ENCODE peak calls at places on chromosomes 2 and 18, in four cellular contexts. W is breast epithelium, X is psoas muscle, M is HCT116. Q is an unnamed sample.

GRCh38 chr2:160583162-160583522 is 89.5 kb upstream of the RBMS1 start:
- DNase-seq in M (no peak), X (no peak), W (no peak), Q (no peak)

GRCh38 chr18:8962192-8962772 is 140.2 kb upstream of the NDUFV2 start:
- DNase-seq in W (no peak), X (no peak), M (no peak), Q (no peak)

GRCh38 chr2:120203341-120204021 is 19.7 kb downstream of the TMEM185B start:
- DNase-seq in W (no peak), X (no peak), M (no peak), Q (no peak)

GRCh38 chr2:221571108-221571390 is 1.1 kb downstream of the EPHA4 start:
- DNase-seq in M (no peak), X (peak), W (no peak), Q (peak)

GRCh38 chr2:3214827-3215404 is 162.7 kb downstream of the EIPR1 start:
- DNase-seq in W (no peak), X (no peak), M (no peak), Q (no peak)

GRCh38 chr2:13745324-13745723 is 887.2 kb upstream of the LRATD1 start:
- DNase-seq in X (no peak), M (no peak), W (no peak), Q (peak)

GRCh38 chr18:55349685-55350084 is 238.3 kb downstream of the TCF4 start:
- DNase-seq in W (no peak), X (no peak), M (no peak), Q (no peak)

GRCh38 chr2:71784734-71785549 is 331.6 kb downstream of the DYSF start:
- DNase-seq in W (peak), M (peak), X (no peak), Q (no peak)

GRCh38 chr2:42029639-42030195 is 18.1 kb upstream of the PKDCC start:
- DNase-seq in M (no peak), X (no peak), W (no peak), Q (no peak)

GRCh38 chr18:12470382-12471090 is 62.8 kb downstream of the PRELID3A start:
- DNase-seq in X (no peak), M (no peak), W (no peak), Q (no peak)

GRCh38 chr2:221426929-221427328 is 145.2 kb downstream of the EPHA4 start:
- DNase-seq in M (no peak), X (no peak), W (no peak), Q (no peak)

GRCh38 chr2:9082158-9082557 is 78.7 kb upstream of the MBOAT2 start:
- DNase-seq in W (no peak), M (no peak), X (no peak), Q (no peak)

GRCh38 chr18:8991131-8991530 is 111.4 kb upstream of the NDUFV2 start:
- DNase-seq in M (no peak), X (no peak), W (no peak), Q (no peak)

GRCh38 chr2:101718993-101719571 is 21.6 kb downstream of the MAP4K4 start:
- DNase-seq in W (no peak), M (no peak), X (no peak), Q (no peak)

GRCh38 chr2:72998234-72998651 is 73.3 kb downstream of the SFXN5 start:
- DNase-seq in M (no peak), X (no peak), W (peak), Q (no peak)

GRCh38 chr18:741931-742512 is 29.6 kb upstream of the ENOSF1 start:
- DNase-seq in X (no peak), M (peak), W (no peak), Q (no peak)

GRCh38 chr2:168210216-168210897 is 37.0 kb downstream of the STK39 start:
- DNase-seq in X (no peak), M (no peak), W (no peak), Q (no peak)

GRCh38 chr2:197242719-197243118 is 67.9 kb downstream of the ANKRD44 start:
- DNase-seq in M (no peak), X (no peak), W (no peak), Q (no peak)

GRCh38 chr2:234241656-234242445 is 191.3 kb downstream of the SPP2 start:
- DNase-seq in M (no peak), W (no peak), X (no peak), Q (peak)

GRCh38 chr2:102006886-102007278 is 15.1 kb downstream of the IL1R2 start:
- DNase-seq in X (no peak), M (no peak), W (no peak), Q (no peak)

GRCh38 chr2:112725545-112726457 is 5.0 kb downstream of the NT5DC4 start:
- DNase-seq in M (peak), X (no peak), W (no peak), Q (no peak)
- TF ChIP-seq CTCF in M (peak), X (no peak), W (no peak), Q (no peak)

GRCh38 chr2:31729442-31730092 is 148.8 kb upstream of the SRD5A2 start:
- DNase-seq in M (peak), W (no peak), X (no peak), Q (no peak)
- TF ChIP-seq CTCF in M (peak), W (no peak), X (no peak), Q (peak)

GRCh38 chr2:239093487-239093886 is 245.6 kb downstream of the TWIST2 start:
- DNase-seq in M (no peak), W (no peak), X (no peak), Q (no peak)

GRCh38 chr2:239095475-239095874 is 247.6 kb downstream of the TWIST2 start:
- DNase-seq in X (no peak), W (no peak), M (no peak), Q (no peak)

GRCh38 chr2:239096676-239097427 is 249.0 kb downstream of the TWIST2 start:
- DNase-seq in X (peak), W (no peak), M (no peak), Q (no peak)

GRCh38 chr2:239093956-239094355 is 246.1 kb downstream of the TWIST2 start:
- DNase-seq in M (no peak), W (no peak), X (no peak), Q (no peak)

GRCh38 chr2:239094727-239095266 is 246.9 kb downstream of the TWIST2 start:
- DNase-seq in M (no peak), X (no peak), W (no peak), Q (no peak)
- TF ChIP-seq CTCF in M (no peak), X (no peak), W (no peak), Q (no peak)

DNA sequence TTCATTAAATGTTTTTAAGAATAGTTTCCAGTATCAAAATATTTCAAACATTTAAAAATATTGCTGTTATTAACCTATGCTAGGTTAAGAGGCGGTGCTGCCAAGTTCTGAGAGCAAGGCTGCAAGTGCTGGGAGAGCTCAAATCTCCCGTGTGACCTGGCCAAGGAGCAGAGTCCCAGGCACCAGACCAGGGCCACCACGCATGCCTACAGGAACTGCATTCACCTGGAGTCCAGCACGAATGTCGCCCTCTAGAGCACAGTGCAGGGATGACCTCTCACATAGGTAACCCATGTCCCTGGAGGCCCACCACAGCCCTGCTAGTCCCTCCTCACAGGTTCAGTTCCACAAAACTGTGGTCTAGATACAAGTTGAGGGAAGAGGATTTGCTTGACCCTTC is 120.4 kb upstream of the POU3F3 start:
- DNase-seq in X (no peak), W (no peak), M (peak), Q (no peak)
- TF ChIP-seq CTCF in X (no peak), W (no peak), M (peak), Q (peak)

GRCh38 chr2:216603010-216603883 is 30.0 kb upstream of the IGFBP2 start:
- DNase-seq in X (no peak), W (no peak), M (no peak), Q (peak)

GRCh38 chr2:216606551-216607527 is 26.4 kb upstream of the IGFBP2 start:
- DNase-seq in X (no peak), M (no peak), W (no peak), Q (peak)

GRCh38 chr2:216603884-216604245 is 29.4 kb upstream of the IGFBP2 start:
- DNase-seq in M (no peak), X (no peak), W (no peak), Q (no peak)

GRCh38 chr2:216604458-216604857 is 28.8 kb upstream of the IGFBP2 start:
- DNase-seq in M (no peak), X (no peak), W (no peak), Q (no peak)

DNA sequence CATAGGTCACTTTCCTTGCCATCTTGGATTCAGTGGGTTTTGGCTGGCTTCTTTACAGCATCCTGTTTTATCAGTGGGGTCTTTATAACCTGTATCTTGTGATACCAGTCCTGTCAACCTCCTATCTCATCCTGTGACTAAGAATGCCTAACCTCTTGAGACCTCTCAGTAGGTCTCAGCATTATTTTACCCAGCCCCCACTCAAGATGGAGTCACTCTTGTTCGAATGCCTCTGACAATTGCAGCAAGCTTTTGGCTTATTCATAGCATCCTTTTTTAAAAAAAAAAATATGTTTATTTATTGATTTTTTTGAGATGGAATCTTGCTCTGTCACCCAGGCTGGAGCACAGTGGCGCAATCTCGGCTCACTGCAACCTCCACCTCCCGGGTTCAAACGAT is 24.7 kb upstream of the IGFBP2 start:
- DNase-seq in X (no peak), W (no peak), M (no peak), Q (no peak)
- TF ChIP-seq CTCF in X (no peak), W (no peak), M (no peak), Q (no peak)

DNA sequence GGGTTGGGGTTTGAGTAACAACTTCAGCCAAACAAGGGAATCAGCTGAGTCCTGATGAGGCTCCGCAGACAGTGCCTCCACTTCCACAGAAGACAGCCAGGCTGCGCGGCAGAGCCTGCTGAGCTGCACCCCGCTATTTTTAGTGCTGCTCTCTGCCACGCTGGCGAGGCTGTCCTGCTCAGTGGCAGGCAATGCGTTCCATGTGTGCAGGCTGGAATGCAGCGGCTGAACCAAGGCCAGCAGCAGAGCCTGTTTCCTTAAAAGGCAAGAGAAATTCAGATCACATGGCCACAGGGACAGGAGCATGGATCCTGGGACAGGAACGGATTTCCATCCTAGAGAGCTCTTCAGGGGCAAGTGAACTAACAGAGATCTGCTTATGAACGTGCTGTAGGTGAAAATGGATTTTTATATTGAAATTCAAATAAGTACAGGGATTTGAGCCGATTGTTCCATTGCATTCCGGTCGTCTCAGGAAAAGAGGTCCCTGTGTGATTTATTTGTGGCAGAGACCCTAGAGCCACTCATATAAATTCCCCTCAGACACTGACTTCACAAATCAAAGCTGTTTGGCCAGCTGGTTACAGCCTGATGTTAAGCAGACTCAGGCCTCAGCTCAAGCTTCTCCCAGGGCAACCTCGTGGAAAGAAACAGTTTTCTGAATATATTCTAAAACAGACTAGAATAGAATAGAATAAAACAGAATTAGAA is 98.6 kb downstream of the COL6A3 start:
- DNase-seq in M (no peak), X (peak), W (peak), Q (peak)
- TF ChIP-seq CTCF in M (no peak), X (peak), W (no peak), Q (no peak)

GRCh38 chr2:174180165-174180724 is 68.1 kb downstream of the OLA1 start:
- DNase-seq in M (no peak), X (no peak), W (no peak), Q (no peak)
- TF ChIP-seq CTCF in M (peak), X (no peak), W (no peak), Q (no peak)

Q was measured in nephron progenitor cell.